ENCODE peak calls at places on chromosomes 4 and X, in eight cellular contexts. Z, Q, B, O, A, M, N and V are unnamed samples.

GRCh38 chrX:135516376-135516775 is 4.1 kb upstream of the INTS6L start:
- DNase-seq in Z (no peak), Q (peak; percentile 2), M (no peak), A (no peak), N (no peak), B (no peak), O (no peak), V (no peak)

GRCh38 chr4:188295899-188296298 is 156.7 kb downstream of the TRIML1 start:
- DNase-seq in B (peak; percentile 70), N (no peak), M (no peak), A (no peak), O (no peak), Q (no peak), Z (no peak), V (no peak)

GRCh38 chr4:122854860-122855259 is 28.2 kb downstream of the FGF2 start:
- DNase-seq in A (no peak), N (no peak), B (no peak), O (no peak), M (no peak), Z (no peak), Q (no peak), V (no peak)

GRCh38 chrX:132737743-132738142 is 220.7 kb downstream of the HS6ST2 start:
- DNase-seq in B (no peak), Z (no peak), O (no peak), M (peak; percentile 47), Q (no peak), A (no peak), N (peak; percentile 32), V (no peak)

GRCh38 chr4:77045490-77045889 is 30.3 kb downstream of the CCNI start:
- DNase-seq in O (no peak), N (no peak), M (no peak), A (no peak), Q (peak; percentile 10), B (peak; percentile 49), Z (no peak), V (no peak)

GRCh38 chr4:141021397-141022194 is 111.7 kb downstream of the RNF150 start:
- DNase-seq in Q (no peak), M (no peak), N (no peak), Z (no peak), O (no peak), A (no peak), B (no peak), V (no peak)

GRCh38 chr4:186948361-186949291 is 225.0 kb upstream of the FAT1 start:
- DNase-seq in Z (no peak), B (peak; percentile 83), Q (peak; percentile 26), M (no peak), O (no peak), A (no peak), N (no peak), V (no peak)

GRCh38 chrX:118847676-118848075 is 24.1 kb downstream of the ZCCHC12 start:
- DNase-seq in N (no peak), A (no peak), Z (peak; percentile 36), B (peak; percentile 42), O (no peak), Q (peak; percentile 49), M (no peak), V (no peak)

GRCh38 chr4:95358320-95358889 is 190.4 kb downstream of the UNC5C start:
- DNase-seq in N (no peak), Q (no peak), B (no peak), A (no peak), M (no peak), Z (no peak), O (no peak), V (no peak)

GRCh38 chr4:180768610-180769009 is 1474.6 kb upstream of the TENM3 start:
- DNase-seq in Q (no peak), Z (no peak), A (no peak), N (no peak), O (no peak), B (no peak), M (no peak), V (no peak)

GRCh38 chr4:105059337-105059736 is 87.3 kb upstream of the TET2 start:
- DNase-seq in M (no peak), A (no peak), N (no peak), O (no peak), Z (no peak), Q (no peak), B (no peak), V (no peak)

GRCh38 chr4:52106142-52106541 is 55.0 kb downstream of the SPATA18 start:
- DNase-seq in O (no peak), M (no peak), N (no peak), A (no peak), Q (no peak), Z (no peak), B (no peak), V (no peak)

GRCh38 chr4:52107336-52107735 is 56.2 kb downstream of the SPATA18 start:
- DNase-seq in N (no peak), M (no peak), A (no peak), Z (no peak), O (no peak), B (no peak), Q (no peak), V (no peak)

GRCh38 chr4:52110171-52110570 is 59.1 kb downstream of the SPATA18 start:
- DNase-seq in M (no peak), Z (no peak), O (no peak), Q (no peak), B (no peak), N (no peak), A (no peak), V (no peak)

GRCh38 chr4:52106701-52107100 is 55.6 kb downstream of the SPATA18 start:
- DNase-seq in O (no peak), Q (no peak), A (no peak), N (no peak), B (no peak), Z (no peak), M (no peak), V (no peak)

DNA sequence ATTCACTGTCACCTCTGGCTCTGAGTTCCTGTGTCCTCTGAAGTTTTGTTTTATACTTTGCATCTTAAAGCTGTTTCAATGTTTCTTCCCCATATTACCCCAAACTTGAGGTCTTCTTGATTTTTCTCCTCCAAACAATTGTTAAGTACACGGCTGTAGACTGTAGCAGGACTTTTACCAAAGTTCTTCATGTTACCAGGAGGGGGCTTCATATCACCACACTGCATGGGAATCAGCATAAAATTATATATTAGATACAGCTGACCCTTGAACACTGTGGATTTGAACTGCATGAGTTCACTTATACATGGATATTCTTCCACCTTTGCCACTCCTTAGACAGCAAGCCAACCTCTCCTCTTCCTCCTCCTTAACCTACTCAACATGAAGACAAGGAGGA is 56.6 kb downstream of the SPATA18 start:
- DNase-seq in O (no peak), B (no peak), Z (no peak), M (no peak), Q (no peak), N (no peak), A (no peak), V (no peak)
- TF ChIP-seq CTCF in O (no peak), B (no peak), Z (no peak), M (no peak), Q (no peak), N (peak; percentile 13), A (no peak), V (no peak)

GRCh38 chrX:56995271-56995994 is at the start of gene SPIN3:
- DNase-seq in Z (peak; percentile 72), N (peak; percentile 83), M (peak; percentile 77), O (peak; percentile 89), B (peak; percentile 59), A (peak; percentile 84), Q (peak; percentile 93), V (peak; percentile 92)
- TF ChIP-seq POLR2A in Z (peak; percentile 59), N (peak; percentile 51), M (no peak), O (peak; percentile 43), B (no peak), A (no peak), Q (peak; percentile 93), V (no peak)

GRCh38 chrX:46554942-46555341 is 9.7 kb upstream of the ZNF674 start:
- DNase-seq in O (no peak), B (peak; percentile 58), Z (no peak), N (no peak), A (no peak), Q (peak; percentile 36), M (no peak), V (no peak)
- TF ChIP-seq CTCF in O (peak; percentile 20), B (peak; percentile 57), Z (peak; percentile 38), N (peak; percentile 47), A (no peak), Q (peak; percentile 58), M (no peak), V (peak; percentile 9)

DNA sequence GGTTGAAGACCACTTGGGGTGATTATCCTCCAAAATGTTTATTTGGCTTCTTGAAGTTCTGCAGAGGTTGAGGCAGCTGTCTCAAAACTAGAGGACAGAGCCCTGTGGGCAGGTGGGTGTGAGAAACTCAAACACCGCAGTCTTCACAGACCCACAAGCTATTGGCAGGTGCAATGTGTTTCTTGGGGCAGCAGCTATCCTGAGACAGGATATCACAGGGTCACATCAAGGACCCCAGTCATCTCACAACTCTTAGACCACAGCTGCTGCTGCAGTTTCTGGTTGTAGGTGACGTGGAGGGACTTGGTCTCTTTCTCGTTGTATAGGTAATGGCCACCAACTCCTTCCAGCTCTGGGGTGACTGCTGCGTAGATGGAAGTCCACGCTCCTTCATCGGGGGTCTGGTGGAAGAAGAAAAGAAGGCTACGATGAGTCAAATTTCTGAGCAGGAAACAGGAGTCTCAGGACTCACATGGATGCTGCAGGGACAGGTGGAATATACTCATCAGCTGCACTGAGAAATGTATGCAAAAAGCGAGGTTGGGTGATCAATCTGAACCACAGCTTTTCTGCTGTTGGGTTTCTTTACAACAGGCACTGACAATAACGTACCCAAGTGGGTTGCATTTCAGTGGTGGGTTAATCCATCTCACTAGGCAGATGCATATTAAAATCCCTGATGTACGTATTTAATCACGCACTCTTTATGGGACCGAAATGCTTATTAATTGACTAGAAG is 279.8 kb downstream of the DHRSX start:
- DNase-seq in N (no peak), O (no peak), B (no peak), A (no peak), M (no peak), Z (no peak), Q (no peak), V (no peak)
- TF ChIP-seq POLR2A in N (no peak), O (no peak), B (no peak), A (no peak), M (no peak), Z (no peak), Q (no peak), V (no peak)

GRCh38 chrX:19121898-19122640 is at the start of gene ADGRG2:
- DNase-seq in M (no peak), N (peak; percentile 57), B (peak; percentile 11), A (peak; percentile 56), Q (peak; percentile 55), O (peak; percentile 7), Z (peak; percentile 7), V (no peak)
- TF ChIP-seq CTCF in M (no peak), N (peak; percentile 25), B (peak; percentile 18), A (no peak), Q (peak; percentile 43), O (no peak), Z (no peak), V (peak; percentile 5)